ENCODE peak calls at places on chromosomes 1 and 21, in six cellular contexts. T is hepatocyte, I is fibroblast of lung, F is GM23248, J is MM.1S, K is HCT116. V is an unnamed sample. For H3K4me1, the result is how much of the 10 kb centered on the place peaks cover.

GRCh38 chr1:91730781-91731732 is 154.9 kb downstream of the TGFBR3 start:
- DNase-seq in T (peak), I (peak), F (peak), J (no peak), K (no peak), V (peak)

GRCh38 chr1:37051386-37051785 is 17.1 kb upstream of the GRIK3 start:
- DNase-seq in T (no peak), I (no peak), F (no peak), J (no peak), K (no peak), V (no peak)

GRCh38 chr1:46723901-46724300 is 5.0 kb upstream of the EFCAB14 start:
- DNase-seq in T (no peak), I (no peak), F (no peak), J (no peak), K (no peak), V (no peak)

GRCh38 chr1:196152086-196152485 is 456.2 kb downstream of the KCNT2 start:
- DNase-seq in T (peak), I (no peak), F (no peak), J (peak), K (no peak), V (no peak)

GRCh38 chr21:43609501-43610340 is 49.6 kb downstream of the HSF2BP start:
- DNase-seq in T (peak), I (peak), F (no peak), J (no peak), K (no peak), V (peak)

GRCh38 chr1:15410884-15411245 is 1.2 kb downstream of the EFHD2 start:
- DNase-seq in T (no peak), I (no peak), F (no peak), J (no peak), K (no peak), V (no peak)

GRCh38 chr1:2840036-2840809 is 38.7 kb upstream of the TTC34 start:
- DNase-seq in T (no peak), I (no peak), F (no peak), J (no peak), K (no peak), V (no peak)

GRCh38 chr1:24752305-24752704 is 7.1 kb downstream of the CLIC4 start:
- DNase-seq in T (no peak), I (no peak), F (no peak), J (no peak), K (no peak), V (no peak)

GRCh38 chr1:245046764-245047163 is 108.0 kb upstream of the KIF26B start:
- DNase-seq in T (no peak), I (no peak), F (no peak), J (no peak), K (no peak), V (no peak)

GRCh38 chr21:29601072-29601471 is 302.4 kb downstream of the BACH1 start:
- DNase-seq in T (no peak), I (no peak), F (no peak), J (no peak), K (no peak), V (no peak)

GRCh38 chr1:220887202-220887867 is 8.1 kb downstream of the HLX start:
- DNase-seq in T (peak), I (no peak), F (peak), J (no peak), K (no peak), V (no peak)

GRCh38 chr1:30706528-30706927 is 16.9 kb downstream of the MATN1 start:
- DNase-seq in T (peak), I (peak), F (peak), J (no peak), K (no peak), V (peak)

GRCh38 chr1:1597275-1597930 is 2.5 kb downstream of the FNDC10 start:
- DNase-seq in T (peak), I (no peak), F (peak), J (no peak), K (no peak), V (peak)

GRCh38 chr21:45072166-45072962 is 2.0 kb upstream of the ADARB1 start:
- DNase-seq in T (no peak), I (no peak), F (no peak), J (no peak), K (no peak), V (no peak)

GRCh38 chr1:209645574-209646452 is 6.4 kb downstream of the LAMB3 start:
- DNase-seq in T (no peak), I (no peak), F (no peak), J (no peak), K (no peak), V (no peak)

GRCh38 chr1:177780096-177780700 is 189.7 kb downstream of the SEC16B start:
- DNase-seq in T (peak), I (peak), F (peak), J (peak), K (peak), V (peak)

GRCh38 chr1:3598522-3599285 is 12.6 kb downstream of the MEGF6 start:
- DNase-seq in T (peak), I (no peak), F (no peak), J (no peak), K (no peak), V (no peak)

GRCh38 chr1:33032126-33032869 is 4.4 kb downstream of the AK2 start:
- DNase-seq in T (no peak), I (peak), F (peak), J (no peak), K (no peak), V (no peak)

GRCh38 chr1:36350659-36351171 is 27.3 kb upstream of the EVA1B start:
- DNase-seq in T (no peak), I (peak), F (peak), J (no peak), K (no peak), V (peak)

GRCh38 chr1:78247079-78247478 is 201.3 kb downstream of the GIPC2 start:
- DNase-seq in T (no peak), I (no peak), F (no peak), J (no peak), K (no peak), V (no peak)

GRCh38 chr21:33047231-33047630 is 21.5 kb downstream of the OLIG2 start:
- DNase-seq in T (no peak), I (peak), F (peak), J (no peak), K (no peak), V (no peak)

GRCh38 chr1:2914702-2915101 is 106.6 kb upstream of the ACTRT2 start:
- DNase-seq in T (no peak), I (no peak), F (no peak), J (no peak), K (no peak), V (no peak)

GRCh38 chr1:64031191-64031590 is 172.2 kb upstream of the UBE2U start:
- DNase-seq in T (no peak), I (no peak), F (no peak), J (no peak), K (no peak), V (no peak)

GRCh38 chr1:19452221-19452663 is 33.1 kb downstream of the CAPZB start:
- DNase-seq in T (no peak), I (peak), F (peak), J (no peak), K (no peak), V (no peak)

GRCh38 chr1:27402349-27402754 is 9.9 kb downstream of the GPR3 start:
- DNase-seq in T (peak), I (peak), F (peak), J (no peak), K (no peak), V (peak)

GRCh38 chr1:17167783-17168479 is 37.0 kb upstream of the PADI1 start:
- DNase-seq in T (no peak), I (peak), F (peak), J (no peak), K (no peak), V (no peak)

GRCh38 chr21:35252831-35253230 is 203.7 kb upstream of the RUNX1 start:
- DNase-seq in T (no peak), I (peak), F (peak), J (no peak), K (no peak), V (no peak)

GRCh38 chr1:213443415-213443814 is 392.4 kb downstream of the RPS6KC1 start:
- DNase-seq in T (peak), I (no peak), F (no peak), J (no peak), K (peak), V (no peak)

GRCh38 chr1:6967431-6968079 is 182.3 kb downstream of the CAMTA1 start:
- DNase-seq in T (no peak), I (no peak), F (peak), J (no peak), K (no peak), V (no peak)

GRCh38 chr21:42002421-42002958 is 7.7 kb downstream of the ZBTB21 start:
- DNase-seq in T (peak), I (peak), F (peak), J (no peak), K (no peak), V (no peak)

GRCh38 chr1:179082308-179083030 is 599 bp downstream of the TOR3A start:
- DNase-seq in T (peak), I (no peak), F (peak), J (peak), K (no peak), V (peak)

GRCh38 chr1:101438359-101438758 is 201.5 kb downstream of the S1PR1 start:
- DNase-seq in T (peak), I (no peak), F (peak), J (peak), K (no peak), V (no peak)

GRCh38 chr1:232635778-232636356 is 5.9 kb upstream of the SIPA1L2 start:
- DNase-seq in T (peak), I (peak), F (peak), J (peak), K (no peak), V (peak)

GRCh38 chr21:21101911-21102310 is 103.7 kb downstream of the NCAM2 start:
- DNase-seq in T (peak), I (peak), F (no peak), J (peak), K (no peak), V (peak)

GRCh38 chr1:205353612-205354011 is 3.1 kb downstream of the KLHDC8A start:
- DNase-seq in T (no peak), I (no peak), F (no peak), J (no peak), K (no peak), V (no peak)

GRCh38 chr1:166975361-166976129 is at the start of gene ILDR2:
- DNase-seq in T (peak), I (peak), F (peak), J (peak), K (peak), V (peak)

GRCh38 chr1:166972193-166972592 is 3.1 kb downstream of the ILDR2 start:
- DNase-seq in T (no peak), I (no peak), F (no peak), J (no peak), K (no peak), V (no peak)

GRCh38 chr1:166972827-166973226 is 2.5 kb downstream of the ILDR2 start:
- DNase-seq in T (no peak), I (no peak), F (no peak), J (no peak), K (no peak), V (no peak)

GRCh38 chr1:166977951-166978350 is 2.6 kb upstream of the ILDR2 start:
- DNase-seq in T (no peak), I (no peak), F (no peak), J (no peak), K (no peak), V (no peak)

GRCh38 chr1:166974647-166975345 is 544 bp downstream of the ILDR2 start:
- DNase-seq in T (no peak), I (no peak), F (no peak), J (peak), K (no peak), V (no peak)
- TF ChIP-seq EZH2 in T (peak), I (no peak), F (peak), J (no peak), K (no peak), V (no peak)

GRCh38 chr1:10045480-10046355 is 13.0 kb downstream of the UBE4B start:
- DNase-seq in T (peak), I (peak), F (peak), J (no peak), K (no peak), V (no peak)
- H3K27ac ChIP-seq in T (peak), I (peak), F (peak), J (no peak), K (no peak), V (no peak)

GRCh38 chr1:113782451-113782850 is 23.2 kb upstream of the PHTF1 start:
- DNase-seq in T (no peak), I (peak), F (no peak), J (no peak), K (no peak), V (no peak)
- H3K4me1 ChIP-seq in T (under half), I (under half), F (under half), J (half or more), K (under half), V (under half)

GRCh38 chr1:217133958-217134856 is 411.0 kb upstream of the ESRRG start:
- DNase-seq in T (peak), I (peak), F (peak), J (no peak), K (no peak), V (no peak)
- TF ChIP-seq EZH2 in T (peak), I (no peak), F (peak), J (no peak), K (no peak), V (peak)

DNA sequence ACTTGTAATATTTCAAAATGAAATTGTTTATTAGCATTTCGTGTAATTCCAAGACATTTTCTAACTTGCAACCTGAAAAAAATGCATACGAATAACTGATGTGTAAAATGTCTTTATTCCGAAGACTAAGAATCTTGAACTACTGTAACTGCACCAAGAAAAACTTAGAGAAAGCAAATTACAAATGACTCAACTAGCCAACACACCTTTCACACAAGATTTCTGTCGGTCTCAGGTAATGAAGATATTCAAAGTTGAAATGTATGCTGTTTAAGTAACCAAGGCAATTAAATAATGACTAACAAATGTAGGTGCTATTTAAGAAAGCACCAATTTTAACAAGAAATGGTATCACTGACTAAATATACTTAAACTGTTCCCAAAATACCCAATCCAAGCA is 2.1 kb downstream of the CLSTN1 start:
- DNase-seq in T (no peak), I (no peak), F (no peak), J (no peak), K (no peak), V (no peak)
- H3K27ac ChIP-seq in T (no peak), I (no peak), F (no peak), J (no peak), K (no peak), V (no peak)

GRCh38 chr1:203636306-203636705 is 9.7 kb downstream of the ATP2B4 start:
- DNase-seq in T (no peak), I (no peak), F (peak), J (no peak), K (no peak), V (no peak)

GRCh38 chr1:203640723-203641523 is 14.3 kb downstream of the ATP2B4 start:
- DNase-seq in T (no peak), I (no peak), F (no peak), J (no peak), K (no peak), V (no peak)

GRCh38 chr1:203640117-203640516 is 13.5 kb downstream of the ATP2B4 start:
- DNase-seq in T (no peak), I (no peak), F (no peak), J (no peak), K (no peak), V (no peak)

GRCh38 chr1:203638914-203639313 is 12.3 kb downstream of the ATP2B4 start:
- DNase-seq in T (no peak), I (no peak), F (peak), J (no peak), K (no peak), V (no peak)

DNA sequence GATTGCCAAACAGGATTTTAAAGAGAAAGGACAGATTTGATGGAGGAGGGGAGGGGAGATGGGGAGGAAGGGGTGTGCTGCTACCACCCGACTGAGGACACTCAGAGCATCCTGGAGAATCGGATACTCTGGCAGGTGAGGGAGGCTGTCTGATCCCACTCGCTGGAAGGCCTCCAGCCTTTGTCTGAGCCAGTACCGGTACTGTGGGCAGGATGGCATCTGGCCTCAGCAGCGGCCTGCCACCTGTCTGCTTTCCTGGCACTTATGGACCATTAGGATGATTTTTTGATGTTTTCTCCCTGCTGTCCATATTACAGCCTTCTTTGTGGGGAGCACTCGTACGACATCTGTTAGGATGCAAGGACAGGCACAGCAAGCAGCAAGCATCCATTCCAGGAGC is 11.4 kb downstream of the ATP2B4 start:
- DNase-seq in T (no peak), I (no peak), F (no peak), J (no peak), K (no peak), V (no peak)
- H3K4me1 ChIP-seq in T (under half), I (under half), F (under half), J (under half), K (under half), V (under half)

GRCh38 chr21:26965567-26966359 is 1.1 kb downstream of the ADAMTS5 start:
- DNase-seq in T (peak), I (no peak), F (peak), J (no peak), K (no peak), V (no peak)

GRCh38 chr21:26965091-26965566 is 1.8 kb downstream of the ADAMTS5 start:
- DNase-seq in T (no peak), I (no peak), F (peak), J (no peak), K (no peak), V (no peak)

GRCh38 chr21:26964379-26964778 is 2.5 kb downstream of the ADAMTS5 start:
- DNase-seq in T (no peak), I (peak), F (peak), J (no peak), K (no peak), V (no peak)

GRCh38 chr21:26966978-26967913 is at the start of gene ADAMTS5:
- DNase-seq in T (peak), I (peak), F (peak), J (no peak), K (no peak), V (peak)

DNA sequence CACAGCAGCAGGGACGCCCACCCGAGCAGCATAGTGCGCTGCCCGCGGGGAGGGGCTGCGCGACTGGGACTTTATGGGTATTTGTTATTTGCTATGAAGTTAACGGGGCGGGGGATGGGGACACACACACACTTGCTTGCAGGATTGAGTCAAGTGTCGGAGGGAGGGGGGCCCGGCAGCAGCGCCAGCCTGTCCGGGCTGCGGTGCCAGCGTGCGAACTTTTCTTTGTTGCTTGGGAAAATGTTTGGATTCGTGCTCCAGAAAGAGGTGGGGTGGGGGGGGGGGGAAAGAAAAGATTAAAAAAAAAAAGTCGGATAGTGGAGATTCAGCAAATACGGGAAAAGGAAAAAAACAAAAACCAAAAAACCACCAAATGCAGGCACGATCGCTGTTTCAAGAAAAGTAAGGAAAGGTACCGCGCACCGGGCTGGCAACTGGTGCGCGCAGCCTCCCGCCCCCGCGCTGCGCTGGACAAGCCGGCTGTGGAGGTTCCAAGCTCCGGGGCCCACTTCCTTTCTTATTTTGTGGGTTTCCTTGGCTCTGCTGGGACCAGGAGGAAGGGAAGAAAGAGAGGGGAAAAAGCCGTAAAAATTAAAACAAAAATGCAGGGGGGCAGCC is 419 bp downstream of the ADAMTS5 start:
- DNase-seq in T (peak), I (no peak), F (peak), J (no peak), K (no peak), V (no peak)
- TF ChIP-seq EZH2 in T (no peak), I (no peak), F (no peak), J (no peak), K (no peak), V (peak)

GRCh38 chr1:239164451-239165180 is 221.8 kb upstream of the CHRM3 start:
- DNase-seq in T (no peak), I (no peak), F (no peak), J (no peak), K (no peak), V (no peak)
- H3K27ac ChIP-seq in T (no peak), I (no peak), F (no peak), J (no peak), K (no peak), V (no peak)

GRCh38 chr1:95301091-95301490 is 67.1 kb downstream of the RWDD3 start:
- DNase-seq in T (no peak), I (no peak), F (no peak), J (no peak), K (no peak), V (no peak)
- H3K4me1 ChIP-seq in T (under half), I (under half), F (under half), J (under half), K (under half), V (under half)

V was measured in A673.